ENCODE peak calls at places on chromosomes 11 and 22, in ten cellular contexts. Z, T, Y, E, X, L, V, K, O and G are unnamed samples.

GRCh38 chr22:36356708-36357694 is 30.8 kb downstream of the MYH9 start:
- DNase-seq in Z (no peak), T (no peak), Y (no peak), E (no peak), X (no peak), L (no peak), V (no peak), K (no peak), O (no peak), G (peak; percentile 60)

GRCh38 chr22:46143491-46144147 is 6.7 kb upstream of the PPARA start:
- DNase-seq in Z (no peak), T (no peak), Y (no peak), E (peak; percentile 48), X (no peak), L (no peak), V (no peak), K (no peak), O (peak; percentile 33), G (no peak)

GRCh38 chr11:100831929-100832480 is 144.9 kb downstream of the ARHGAP42 start:
- DNase-seq in Z (no peak), T (no peak), Y (no peak), E (no peak), X (no peak), L (no peak), V (no peak), K (no peak), O (no peak), G (no peak)

GRCh38 chr22:29212738-29213137 is 7.0 kb downstream of the EMID1 start:
- DNase-seq in Z (no peak), T (no peak), Y (no peak), E (no peak), X (no peak), L (no peak), V (no peak), K (no peak), O (no peak), G (no peak)

GRCh38 chr11:11972148-11972547 is 36.3 kb downstream of the DKK3 start:
- DNase-seq in Z (no peak), T (no peak), Y (no peak), E (no peak), X (no peak), L (no peak), V (no peak), K (no peak), O (no peak), G (no peak)

GRCh38 chr22:23779731-23780130 is 7.0 kb upstream of the SMARCB1 start:
- DNase-seq in Z (no peak), T (no peak), Y (no peak), E (no peak), X (no peak), L (no peak), V (no peak), K (no peak), O (no peak), G (no peak)

GRCh38 chr11:1931326-1931725 is 11.8 kb downstream of the TNNT3 start:
- DNase-seq in Z (no peak), T (no peak), Y (no peak), E (no peak), X (no peak), L (peak; percentile 70), V (no peak), K (no peak), O (no peak), G (no peak)

GRCh38 chr11:134662629-134663360 is 250.8 kb upstream of the B3GAT1 start:
- DNase-seq in Z (no peak), T (no peak), Y (no peak), E (peak; percentile 32), X (no peak), L (no peak), V (no peak), K (no peak), O (no peak), G (no peak)

GRCh38 chr22:43304831-43305230 is 38.3 kb downstream of the SCUBE1 start:
- DNase-seq in Z (no peak), T (no peak), Y (no peak), E (no peak), X (no peak), L (no peak), V (no peak), K (no peak), O (no peak), G (no peak)

GRCh38 chr11:69972351-69972802 is 105.7 kb upstream of the ANO1 start:
- DNase-seq in Z (peak; percentile 59), T (no peak), Y (no peak), E (no peak), X (no peak), L (no peak), V (no peak), K (no peak), O (no peak), G (no peak)

GRCh38 chr11:46886211-46886610 is 32.1 kb downstream of the LRP4 start:
- DNase-seq in Z (no peak), T (no peak), Y (no peak), E (no peak), X (no peak), L (no peak), V (no peak), K (no peak), O (no peak), G (no peak)

GRCh38 chr11:119520400-119520799 is 97.4 kb upstream of the THY1 start:
- DNase-seq in Z (no peak), T (no peak), Y (no peak), E (no peak), X (no peak), L (no peak), V (no peak), K (no peak), O (no peak), G (no peak)

GRCh38 chr11:47843354-47844060 is 4.6 kb downstream of the NUP160 start:
- DNase-seq in Z (no peak), T (no peak), Y (no peak), E (no peak), X (no peak), L (peak; percentile 20), V (no peak), K (no peak), O (no peak), G (no peak)

GRCh38 chr22:42342426-42343135 is 72.1 kb upstream of the TCF20 start:
- DNase-seq in Z (no peak), T (no peak), Y (no peak), E (no peak), X (no peak), L (no peak), V (no peak), K (no peak), O (no peak), G (no peak)

GRCh38 chr11:61187505-61188130 is 15.7 kb upstream of the PGA3 start:
- DNase-seq in Z (peak; percentile 93), T (peak; percentile 87), Y (peak; percentile 58), E (peak; percentile 85), X (peak; percentile 69), L (peak; percentile 84), V (peak; percentile 30), K (peak; percentile 59), O (peak; percentile 69), G (peak; percentile 74)

GRCh38 chr11:57515332-57516060 is at the start of gene SLC43A1:
- DNase-seq in Z (peak; percentile 67), T (peak; percentile 75), Y (no peak), E (peak; percentile 86), X (no peak), L (peak; percentile 62), V (no peak), K (no peak), O (peak; percentile 35), G (no peak)

GRCh38 chr11:126140932-126141291 is 70.5 kb downstream of the RPUSD4 start:
- DNase-seq in Z (peak; percentile 58), T (no peak), Y (no peak), E (peak; percentile 94), X (peak; percentile 43), L (peak; percentile 82), V (no peak), K (no peak), O (peak; percentile 78), G (no peak)

GRCh38 chr22:31241200-31241599 is 29.1 kb downstream of the LIMK2 start:
- DNase-seq in Z (peak; percentile 79), T (no peak), Y (no peak), E (no peak), X (no peak), L (no peak), V (no peak), K (no peak), O (no peak), G (no peak)

GRCh38 chr22:36902143-36902911 is 11.1 kb upstream of the CSF2RB start:
- DNase-seq in Z (no peak), T (no peak), Y (no peak), E (no peak), X (no peak), L (no peak), V (no peak), K (no peak), O (no peak), G (no peak)

GRCh38 chr11:122097419-122098001 is 18.5 kb downstream of the BLID start:
- DNase-seq in Z (no peak), T (no peak), Y (no peak), E (no peak), X (no peak), L (peak; percentile 79), V (peak; percentile 33), K (no peak), O (peak; percentile 10), G (no peak)

GRCh38 chr22:21951931-21952465 is 650 bp downstream of the PPM1F start:
- DNase-seq in Z (no peak), T (no peak), Y (no peak), E (peak; percentile 82), X (no peak), L (peak; percentile 36), V (no peak), K (peak; percentile 4), O (peak; percentile 46), G (no peak)

GRCh38 chr22:34931026-34931425 is 134.9 kb upstream of the ISX start:
- DNase-seq in Z (no peak), T (no peak), Y (no peak), E (no peak), X (no peak), L (no peak), V (no peak), K (no peak), O (no peak), G (no peak)

GRCh38 chr11:1834791-1835670 is at the start of gene SYT8:
- DNase-seq in Z (no peak), T (no peak), Y (no peak), E (no peak), X (no peak), L (no peak), V (no peak), K (no peak), O (no peak), G (no peak)

GRCh38 chr11:76728778-76729177 is 54.4 kb upstream of the TSKU start:
- DNase-seq in Z (no peak), T (no peak), Y (no peak), E (no peak), X (no peak), L (no peak), V (no peak), K (no peak), O (no peak), G (no peak)

GRCh38 chr22:36701941-36702640 is 1.5 kb downstream of the CACNG2 start:
- DNase-seq in Z (no peak), T (no peak), Y (no peak), E (no peak), X (no peak), L (no peak), V (no peak), K (no peak), O (no peak), G (no peak)

GRCh38 chr11:18739684-18740083 is 13.7 kb upstream of the IGSF22 start:
- DNase-seq in Z (no peak), T (no peak), Y (no peak), E (no peak), X (no peak), L (no peak), V (no peak), K (no peak), O (no peak), G (no peak)

GRCh38 chr11:47189100-47189834 is 3.0 kb upstream of the PACSIN3 start:
- DNase-seq in Z (peak; percentile 66), T (no peak), Y (no peak), E (no peak), X (peak; percentile 60), L (peak; percentile 89), V (peak; percentile 66), K (no peak), O (peak; percentile 36), G (no peak)

GRCh38 chr11:5204787-5205186 is 4.3 kb upstream of the OR51V1 start:
- DNase-seq in Z (no peak), T (peak; percentile 40), Y (no peak), E (no peak), X (peak; percentile 46), L (peak; percentile 88), V (no peak), K (no peak), O (no peak), G (no peak)